ENCODE peak calls at places on chromosomes 7 and 10, in seven cellular contexts. G is NB4, S is A549, U is uterus, D is transverse colon, O is lower leg skin, T is IMR-90. N is an unnamed sample.

GRCh38 chr7:17444673-17445072 is 146.2 kb downstream of the AHR start:
- DNase-seq in D (no peak), O (no peak), U (no peak), S (peak), T (peak), G (no peak), N (no peak)

GRCh38 chr10:8056891-8057331 is 2.4 kb downstream of the GATA3 start:
- DNase-seq in U (no peak), G (no peak), S (no peak), T (no peak), O (peak), D (no peak), N (no peak)

GRCh38 chr10:88831709-88832108 is 19.9 kb downstream of the ANKRD22 start:
- DNase-seq in T (no peak), D (no peak), S (no peak), O (no peak), U (no peak), G (no peak), N (no peak)

GRCh38 chr7:48101880-48102448 is 12.9 kb downstream of the UPP1 start:
- DNase-seq in U (no peak), O (peak), G (peak), S (no peak), T (no peak), D (no peak), N (peak)

GRCh38 chr7:2598175-2598823 is 33.5 kb upstream of the TTYH3 start:
- DNase-seq in O (no peak), U (no peak), D (no peak), S (no peak), G (no peak), T (no peak), N (no peak)

GRCh38 chr10:114313866-114314265 is 74.8 kb downstream of the VWA2 start:
- DNase-seq in O (no peak), D (no peak), G (no peak), T (no peak), S (no peak), U (no peak), N (no peak)

GRCh38 chr7:105224884-105225651 is 163.7 kb downstream of the SRPK2 start:
- DNase-seq in U (no peak), O (no peak), T (peak), G (peak), S (peak), D (no peak), N (no peak)

GRCh38 chr7:38318803-38319416 is 45.5 kb upstream of the TARP start:
- DNase-seq in D (peak), T (peak), O (no peak), S (peak), G (peak), U (no peak), N (peak)

GRCh38 chr10:30529373-30529998 is 95.5 kb downstream of the MAP3K8 start:
- DNase-seq in D (peak), G (peak), S (no peak), U (peak), T (no peak), O (peak), N (peak)
- TF ChIP-seq POLR2A in D (peak), G (peak), S (no peak), U (no peak), T (no peak), O (no peak), N (peak)

GRCh38 chr7:99457050-99457645 is 8.8 kb downstream of the ATP5MF start:
- DNase-seq in O (no peak), T (no peak), D (no peak), G (no peak), S (no peak), U (no peak), N (no peak)

GRCh38 chr7:99455874-99456273 is 10.1 kb downstream of the ATP5MF start:
- DNase-seq in T (no peak), U (no peak), S (no peak), O (no peak), G (no peak), D (no peak), N (no peak)

GRCh38 chr7:99456288-99456687 is 9.7 kb downstream of the ATP5MF start:
- DNase-seq in G (no peak), T (no peak), D (no peak), S (no peak), O (no peak), U (no peak), N (no peak)

GRCh38 chr7:99459087-99459486 is 6.9 kb downstream of the ATP5MF start:
- DNase-seq in S (no peak), U (no peak), G (peak), T (no peak), D (no peak), O (no peak), N (peak)

GRCh38 chr7:99457646-99458493 is 8.1 kb downstream of the ATP5MF start:
- DNase-seq in O (no peak), D (no peak), T (no peak), S (no peak), U (no peak), G (no peak), N (no peak)
- TF ChIP-seq POLR2A in O (no peak), D (no peak), T (no peak), S (no peak), U (no peak), G (no peak), N (peak)

GRCh38 chr7:26186364-26187311 is 13.9 kb downstream of the HNRNPA2B1 start:
- DNase-seq in O (no peak), D (no peak), S (no peak), G (no peak), U (no peak), T (no peak), N (no peak)
- TF ChIP-seq POLR2A in O (no peak), D (no peak), S (no peak), G (peak), U (no peak), T (no peak), N (peak)

GRCh38 chr10:101120884-101121660 is 10.0 kb upstream of the TLX1 start:
- DNase-seq in O (no peak), D (peak), T (no peak), S (no peak), G (peak), U (no peak), N (no peak)
- TF ChIP-seq POLR2A in O (no peak), D (peak), T (no peak), S (no peak), G (no peak), U (no peak), N (no peak)

DNA sequence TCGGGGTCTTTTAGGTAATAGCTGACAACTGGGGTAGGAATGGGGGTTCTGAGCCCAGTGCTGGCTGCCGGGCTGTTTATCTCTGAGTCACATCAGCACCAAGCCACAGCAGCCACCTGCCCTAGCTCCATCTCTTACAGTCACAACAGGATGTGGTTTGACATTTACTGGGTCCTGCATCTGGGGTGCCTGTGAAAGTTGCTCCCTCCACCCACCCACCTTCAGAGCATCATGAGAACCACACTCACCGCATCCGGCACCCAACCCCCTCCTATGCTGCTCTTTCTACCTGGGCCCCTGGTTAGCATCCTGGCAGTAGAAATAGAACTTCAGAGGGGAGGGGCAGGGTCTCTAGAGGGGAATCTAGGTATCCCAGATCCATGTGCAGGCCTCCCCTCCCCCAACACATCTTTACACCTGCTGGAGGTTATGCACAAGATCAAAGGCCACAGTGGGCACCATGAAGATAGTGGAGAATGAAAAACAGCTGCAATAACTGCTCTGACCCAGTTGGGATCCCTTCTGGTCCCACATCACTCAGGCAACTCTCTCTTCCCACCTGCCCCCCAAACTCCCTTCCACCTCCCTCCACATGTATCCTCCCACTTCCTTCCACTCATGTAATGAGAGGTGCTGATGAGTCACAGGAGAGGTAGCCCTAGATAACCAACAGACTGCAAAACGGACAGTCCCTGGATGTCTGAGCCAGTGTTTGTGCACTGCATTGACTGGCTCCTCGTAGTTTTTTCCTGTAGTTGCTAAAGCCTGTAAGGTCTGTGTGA is 38.2 kb downstream of the PRSS2 start:
- DNase-seq in U (no peak), O (no peak), D (peak), G (peak), S (no peak), T (peak), N (peak)
- TF ChIP-seq POLR2A in U (no peak), O (no peak), D (no peak), G (no peak), S (no peak), T (no peak), N (no peak)

DNA sequence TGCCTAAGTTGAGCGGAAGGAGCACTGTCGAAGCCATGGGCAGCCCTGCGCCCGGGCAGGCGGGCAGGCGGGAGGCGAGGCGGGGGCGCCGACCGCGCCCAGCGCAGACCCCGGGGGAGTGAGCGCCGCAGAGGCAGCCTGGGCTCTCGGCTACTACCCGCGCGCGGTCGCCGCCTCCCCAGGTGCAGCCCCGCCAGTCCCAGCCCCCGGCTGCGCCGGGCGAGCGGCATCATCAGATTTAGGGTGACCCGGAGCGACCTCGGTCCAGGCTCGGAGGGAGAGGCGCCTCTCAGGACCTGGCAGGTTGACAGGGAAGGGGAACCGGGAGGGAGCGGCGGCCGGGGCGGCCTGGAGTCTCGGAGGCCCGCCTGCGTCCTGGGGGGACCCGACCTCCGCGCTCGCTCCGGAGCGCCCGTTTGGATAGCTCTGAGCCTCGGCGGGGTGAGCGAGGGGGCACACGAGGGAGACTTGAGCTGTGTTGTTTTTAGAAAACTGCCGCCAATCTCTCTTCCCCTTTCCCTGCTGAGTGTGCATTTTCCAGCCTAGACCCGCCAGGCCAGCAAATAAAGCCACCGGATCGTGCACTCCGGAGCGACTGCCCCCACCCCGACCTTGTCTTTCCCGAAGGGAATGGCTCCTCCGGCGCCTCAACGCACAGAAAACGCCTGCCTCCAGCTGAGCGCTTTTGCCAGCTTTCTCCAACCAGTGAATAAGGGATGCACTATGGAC is 2.3 kb upstream of the NRP1 start:
- DNase-seq in D (peak), O (peak), S (peak), U (peak), G (peak), T (no peak), N (no peak)
- TF ChIP-seq POLR2A in D (no peak), O (no peak), S (peak), U (no peak), G (no peak), T (no peak), N (no peak)

GRCh38 chr7:32958046-32959025 is 1.1 kb downstream of the FKBP9 start:
- DNase-seq in S (no peak), G (peak), U (peak), T (peak), O (peak), D (peak), N (no peak)

GRCh38 chr7:32952876-32953275 is 4.4 kb upstream of the FKBP9 start:
- DNase-seq in O (no peak), U (no peak), G (no peak), S (no peak), D (no peak), T (no peak), N (no peak)

DNA sequence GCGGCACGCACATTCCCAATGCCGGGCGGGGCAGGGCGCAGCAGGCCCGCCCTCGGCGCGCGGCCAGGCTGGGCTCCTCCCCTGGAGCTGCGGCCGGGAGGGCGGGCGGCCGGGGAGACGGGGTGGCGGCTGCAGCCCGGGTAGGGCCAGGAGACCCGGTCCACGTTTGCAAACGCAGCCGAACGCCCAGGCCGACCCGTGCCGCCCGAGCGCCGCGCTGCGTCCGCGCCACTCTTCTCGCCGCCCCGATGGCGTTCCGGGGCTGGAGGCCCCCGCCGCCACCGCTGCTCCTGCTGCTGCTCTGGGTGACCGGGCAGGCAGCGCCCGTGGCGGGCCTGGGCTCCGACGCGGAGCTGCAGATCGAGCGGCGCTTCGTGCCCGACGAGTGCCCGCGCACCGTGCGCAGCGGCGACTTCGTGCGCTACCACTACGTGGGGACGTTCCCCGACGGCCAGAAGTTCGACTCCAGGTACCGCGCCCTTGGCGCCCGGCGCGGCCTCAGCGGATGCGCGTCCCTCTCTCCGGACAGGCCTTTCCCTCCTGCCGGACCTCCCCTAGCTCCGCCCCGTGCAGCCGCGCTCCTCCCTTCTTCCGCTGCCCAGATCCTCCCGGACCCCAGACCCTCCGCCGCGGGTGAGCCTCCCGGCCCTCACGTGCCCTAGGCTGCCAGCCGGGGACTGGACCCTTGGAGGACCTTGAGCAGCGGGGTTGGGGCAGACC is at the start of gene FKBP9:
- DNase-seq in D (peak), U (peak), S (peak), O (peak), T (peak), G (peak), N (peak)
- TF ChIP-seq POLR2A in D (peak), U (peak), S (peak), O (peak), T (peak), G (no peak), N (peak)

DNA sequence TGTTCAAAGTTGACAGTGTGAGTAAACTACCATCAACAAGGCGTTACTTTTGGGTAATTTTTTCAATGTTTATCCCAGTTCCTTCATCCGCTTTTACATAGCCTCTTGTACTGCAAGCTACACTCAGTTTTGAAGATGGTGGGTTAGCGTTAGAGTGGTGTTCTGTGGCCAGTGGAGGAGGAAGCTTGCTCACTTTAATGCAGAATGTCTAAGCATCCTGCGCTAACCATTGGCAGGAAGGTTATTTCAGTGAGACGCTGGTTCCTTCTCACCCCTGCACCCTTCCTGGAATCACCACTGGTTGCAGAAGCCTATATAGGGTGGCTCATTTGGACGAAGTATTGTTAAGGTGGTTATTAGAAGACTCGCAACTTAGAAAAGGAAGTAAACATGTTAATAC is 159.1 kb downstream of the CELF2 start:
- DNase-seq in S (no peak), T (no peak), G (peak), U (no peak), O (no peak), D (peak), N (no peak)
- TF ChIP-seq POLR2A in S (no peak), T (no peak), G (no peak), U (no peak), O (no peak), D (no peak), N (no peak)

N was measured in erythroblast.